ENCODE peak calls at places on chromosomes 11 and 22, in eight cellular contexts. C is right lobe of liver; K is esophagus squamous epithelium; J is endodermal cell; A is AG04450; T is breast epithelium; E is CD4-positive, alpha-beta T cell; V is brain microvascular endothelial cell. L is an unnamed sample.

GRCh38 chr22:38462960-38463784 is 4.7 kb upstream of the KDELR3 start:
- DNase-seq in C (no peak), J (peak; percentile 89), K (no peak), V (no peak), T (no peak), A (no peak), E (no peak), L (peak; percentile 74)

GRCh38 chr22:37419916-37420655 is 7.2 kb downstream of the ELFN2 start:
- DNase-seq in C (no peak), J (peak; percentile 89), A (no peak), K (no peak), V (no peak), T (no peak), E (no peak), L (no peak)

GRCh38 chr11:122517403-122518379 is 137.8 kb upstream of the UBASH3B start:
- DNase-seq in K (no peak), C (no peak), J (peak; percentile 80), E (no peak), V (peak; percentile 7), T (no peak), A (no peak), L (no peak)

GRCh38 chr11:47499160-47499559 is 50.2 kb upstream of the RAPSN start:
- DNase-seq in T (no peak), C (no peak), A (no peak), J (no peak), E (no peak), V (no peak), K (no peak), L (no peak)

GRCh38 chr11:63503492-63503891 is 2.4 kb upstream of the LGALS12 start:
- DNase-seq in V (no peak), K (no peak), A (no peak), J (no peak), E (no peak), C (peak; percentile 24), T (no peak), L (no peak)

GRCh38 chr11:93075782-93076181 is 106.3 kb downstream of the MTNR1B start:
- DNase-seq in A (no peak), J (peak; percentile 57), C (no peak), V (no peak), K (no peak), E (no peak), T (no peak), L (no peak)

GRCh38 chr11:100753144-100753543 is 66.1 kb downstream of the ARHGAP42 start:
- DNase-seq in E (no peak), K (no peak), T (no peak), J (peak; percentile 87), C (no peak), A (no peak), V (no peak), L (no peak)

GRCh38 chr11:124670732-124671131 is 2.8 kb downstream of the SIAE start:
- DNase-seq in V (no peak), K (no peak), E (peak; percentile 72), T (no peak), C (no peak), J (no peak), A (no peak), L (no peak)

GRCh38 chr22:38204784-38205183 is 3.0 kb downstream of the MAFF start:
- DNase-seq in J (no peak), C (no peak), A (no peak), V (no peak), K (no peak), T (no peak), E (no peak), L (no peak)

GRCh38 chr22:35539910-35540599 is 576 bp upstream of the RASD2 start:
- DNase-seq in A (no peak), E (no peak), K (no peak), C (peak; percentile 74), T (no peak), V (no peak), J (peak; percentile 85), L (peak; percentile 63)

GRCh38 chr11:1669546-1670218 is 27.3 kb upstream of the KRTAP5-6 start:
- DNase-seq in K (no peak), C (peak; percentile 64), T (no peak), A (no peak), J (no peak), V (no peak), E (no peak), L (no peak)

GRCh38 chr11:118878187-118878586 is 5.5 kb upstream of the CXCR5 start:
- DNase-seq in K (no peak), C (no peak), V (no peak), A (no peak), T (no peak), E (peak; percentile 48), J (no peak), L (no peak)

GRCh38 chr22:50420581-50420980 is 54.3 kb downstream of the SBF1 start:
- DNase-seq in K (no peak), A (no peak), T (no peak), C (no peak), E (no peak), V (no peak), J (no peak), L (no peak)

GRCh38 chr11:2987881-2988280 is 4.2 kb downstream of the NAP1L4 start:
- DNase-seq in C (no peak), K (no peak), V (no peak), J (no peak), E (peak; percentile 34), T (no peak), A (no peak), L (no peak)

GRCh38 chr11:130897262-130898182 is 18.8 kb downstream of the SNX19 start:
- DNase-seq in E (no peak), T (peak; percentile 70), V (peak; percentile 94), A (peak; percentile 96), K (no peak), J (no peak), C (peak; percentile 84), L (peak; percentile 73)

GRCh38 chr11:62025429-62026105 is 58.1 kb upstream of the FTH1 start:
- DNase-seq in A (peak; percentile 71), J (no peak), V (peak; percentile 91), K (peak; percentile 31), E (peak; percentile 94), T (no peak), C (peak; percentile 61), L (peak; percentile 56)

GRCh38 chr11:128324531-128325141 is 262.7 kb downstream of the ETS1 start:
- DNase-seq in T (no peak), J (no peak), C (no peak), V (no peak), A (no peak), K (no peak), E (peak; percentile 90), L (no peak)

GRCh38 chr22:23548501-23549197 is 31.4 kb downstream of the IGLL1 start:
- DNase-seq in E (no peak), K (no peak), C (no peak), J (peak; percentile 33), A (no peak), T (no peak), V (no peak), L (no peak)

GRCh38 chr22:28815101-28815500 is 14.7 kb upstream of the XBP1 start:
- DNase-seq in K (no peak), C (no peak), V (no peak), A (no peak), J (no peak), T (no peak), E (no peak), L (no peak)

GRCh38 chr11:73186294-73186850 is 31.7 kb upstream of the P2RY2 start:
- DNase-seq in V (no peak), K (no peak), T (no peak), E (no peak), A (no peak), C (no peak), J (no peak), L (no peak)

GRCh38 chr22:46574438-46574992 is 37.1 kb upstream of the CELSR1 start:
- DNase-seq in K (no peak), J (no peak), A (no peak), V (no peak), T (no peak), C (no peak), E (no peak), L (no peak)
- H3K27ac ChIP-seq in K (peak overlapping the region; percentile 88), J (no peak overlapping the region), A (no peak overlapping the region), V (no peak overlapping the region), T (peak overlapping the region; percentile 89), C (no peak overlapping the region), E (no peak overlapping the region), L (peak overlapping the region; percentile 78)

GRCh38 chr11:108237058-108237481 is 14.2 kb downstream of the ATM start:
- DNase-seq in C (no peak), K (no peak), E (no peak), V (no peak), T (no peak), J (no peak), A (no peak), L (no peak)
- H3K27ac ChIP-seq in C (no peak overlapping the region), K (no peak overlapping the region), E (peak overlapping the region; percentile 95), V (no peak overlapping the region), T (no peak overlapping the region), J (no peak overlapping the region), A (no peak overlapping the region), L (no peak overlapping the region)

GRCh38 chr11:88629496-88629895 is 292.0 kb upstream of the CTSC start:
- DNase-seq in C (no peak), E (no peak), T (no peak), V (no peak), J (no peak), A (no peak), K (no peak), L (no peak)

GRCh38 chr11:88626216-88626615 is 288.7 kb upstream of the CTSC start:
- DNase-seq in C (no peak), T (no peak), A (no peak), K (no peak), V (no peak), J (no peak), E (no peak), L (no peak)

GRCh38 chr11:88618716-88619462 is 281.4 kb upstream of the CTSC start:
- DNase-seq in E (no peak), A (no peak), K (no peak), T (no peak), J (no peak), V (no peak), C (no peak), L (no peak)

GRCh38 chr11:88623536-88623935 is 286.0 kb upstream of the CTSC start:
- DNase-seq in A (no peak), K (no peak), E (no peak), C (no peak), T (no peak), V (no peak), J (no peak), L (no peak)
- H3K27ac ChIP-seq in A (no peak overlapping the region), K (no peak overlapping the region), E (no peak overlapping the region), C (no peak overlapping the region), T (no peak overlapping the region), V (no peak overlapping the region), J (no peak overlapping the region), L (no peak overlapping the region)

DNA sequence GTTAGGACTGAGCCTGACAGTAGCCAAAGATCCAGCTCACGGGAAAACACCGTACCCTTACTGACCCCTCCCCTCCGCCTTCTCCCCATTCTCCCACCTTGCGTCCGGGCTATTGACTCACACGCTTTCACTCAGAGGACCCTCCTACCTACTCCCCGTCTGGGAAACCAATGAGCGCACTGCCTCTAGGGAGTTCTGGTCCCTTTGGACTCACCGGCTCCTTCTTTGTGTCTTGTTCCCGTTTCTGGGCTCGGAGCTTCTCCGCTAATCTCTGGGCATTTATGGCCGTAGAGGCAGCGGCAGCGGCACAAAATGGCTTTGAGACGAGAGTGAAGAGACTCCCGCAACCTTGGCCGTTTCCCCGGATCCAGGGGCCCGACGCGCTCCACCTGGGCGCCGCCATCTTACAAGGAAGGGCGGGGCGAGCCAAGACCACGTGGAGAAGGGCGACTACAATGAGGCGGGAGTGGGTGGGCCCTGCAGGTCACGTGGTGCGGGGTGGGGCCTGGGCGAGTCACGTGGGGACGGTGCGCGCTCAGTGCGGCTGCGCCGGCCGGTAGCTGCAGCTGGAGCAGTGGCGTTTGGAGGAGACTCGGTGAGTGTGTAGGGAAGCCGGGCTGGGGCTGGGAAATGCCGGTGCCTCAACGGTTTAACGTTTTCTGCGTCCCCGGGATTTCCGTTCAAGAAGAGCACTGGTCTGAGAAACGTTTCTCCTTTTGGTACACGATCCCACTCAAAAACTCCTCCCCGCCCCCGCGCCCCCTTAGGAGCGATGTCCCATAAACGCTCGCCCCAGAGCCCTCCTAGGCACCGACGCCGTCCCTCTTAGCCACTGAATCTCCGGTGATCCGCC is at the start of the genes FAM118B and RPUSD4:
- DNase-seq in V (peak; percentile 97), J (peak; percentile 100), T (peak; percentile 99), E (peak; percentile 96), A (peak; percentile 88), C (peak; percentile 98), K (peak; percentile 98), L (peak; percentile 99)
- H3K27ac ChIP-seq in V (peak within 1 kb of the TSS; percentile 53), J (peak within 1 kb of the TSS; percentile 83), T (peak within 1 kb of the TSS; percentile 61), E (peak within 1 kb of the TSS; percentile 50), A (peak within 1 kb of the TSS; percentile 42), C (peak within 1 kb of the TSS; percentile 26), K (peak within 1 kb of the TSS; percentile 70), L (peak within 1 kb of the TSS; percentile 6)